ENCODE peak calls at places on chromosomes 4 and X, in nine cellular contexts. N, O, Q, R, J, K, C, X and L are unnamed samples.

GRCh38 chrX:44914532-44915198 is 41.7 kb downstream of the KDM6A start:
- DNase-seq in N (peak; percentile 71), O (peak; percentile 56), Q (peak; percentile 61), R (no peak), J (peak; percentile 68), K (no peak), C (peak; percentile 44), X (no peak), L (peak; percentile 43)

GRCh38 chrX:110318664-110318968 is 731 bp upstream of the AMMECR1 start:
- DNase-seq in N (no peak), O (peak; percentile 6), Q (no peak), R (no peak), J (no peak), K (no peak), C (no peak), X (no peak), L (peak; percentile 9)

GRCh38 chrX:48458711-48459110 is 11.3 kb downstream of the SLC38A5 start:
- DNase-seq in N (no peak), O (no peak), Q (no peak), R (no peak), J (no peak), K (no peak), C (no peak), X (no peak), L (no peak)

GRCh38 chr4:89836897-89837384 is at the start of gene SNCA:
- DNase-seq in N (peak; percentile 69), O (no peak), Q (peak; percentile 23), R (peak; percentile 51), J (peak; percentile 21), K (peak; percentile 68), C (peak; percentile 39), X (no peak), L (peak; percentile 64)

GRCh38 chr4:107156443-107156842 is 120.3 kb upstream of the DKK2 start:
- DNase-seq in N (no peak), O (no peak), Q (no peak), R (no peak), J (no peak), K (no peak), C (no peak), X (no peak), L (no peak)

GRCh38 chr4:188262464-188262863 is 123.2 kb downstream of the TRIML1 start:
- DNase-seq in N (no peak), O (no peak), Q (peak; percentile 22), R (no peak), J (peak; percentile 86), K (no peak), C (no peak), X (no peak), L (peak; percentile 24)

GRCh38 chr4:158025131-158025530 is 147.7 kb downstream of the GASK1B start:
- DNase-seq in N (no peak), O (no peak), Q (no peak), R (no peak), J (peak; percentile 36), K (no peak), C (no peak), X (no peak), L (no peak)

GRCh38 chr4:108796173-108796572 is 33.3 kb upstream of the ETNPPL start:
- DNase-seq in N (no peak), O (no peak), Q (no peak), R (no peak), J (no peak), K (no peak), C (no peak), X (no peak), L (no peak)

GRCh38 chrX:101191217-101191750 is 28.3 kb upstream of the DRP2 start:
- DNase-seq in N (peak; percentile 29), O (no peak), Q (peak; percentile 3), R (peak; percentile 32), J (no peak), K (peak; percentile 52), C (no peak), X (no peak), L (no peak)

GRCh38 chr4:100295792-100296191 is 105.5 kb upstream of the DDIT4L start:
- DNase-seq in N (peak; percentile 41), O (peak; percentile 17), Q (peak; percentile 96), R (no peak), J (peak; percentile 56), K (no peak), C (peak; percentile 46), X (no peak), L (peak; percentile 47)

GRCh38 chr4:52836653-52837052 is 25.5 kb upstream of the RASL11B start:
- DNase-seq in N (no peak), O (no peak), Q (peak; percentile 86), R (no peak), J (no peak), K (no peak), C (peak; percentile 28), X (no peak), L (no peak)

GRCh38 chr4:1221155-1221870 is 27.6 kb downstream of the CTBP1 start:
- DNase-seq in N (no peak), O (no peak), Q (no peak), R (no peak), J (no peak), K (no peak), C (no peak), X (no peak), L (no peak)

GRCh38 chrX:14027031-14027430 is 2.7 kb downstream of the GEMIN8 start:
- DNase-seq in N (peak; percentile 60), O (no peak), Q (peak; percentile 73), R (no peak), J (peak; percentile 35), K (peak; percentile 15), C (no peak), X (no peak), L (peak; percentile 17)

GRCh38 chr4:133799916-133800315 is 401.7 kb downstream of the PABPC4L start:
- DNase-seq in N (no peak), O (peak; percentile 8), Q (peak; percentile 25), R (no peak), J (no peak), K (no peak), C (peak; percentile 18), X (no peak), L (no peak)

GRCh38 chr4:186021461-186022167 is 47.3 kb upstream of the TLR3 start:
- DNase-seq in N (peak; percentile 24), O (peak; percentile 59), Q (peak; percentile 41), R (no peak), J (peak; percentile 20), K (peak; percentile 36), C (peak; percentile 36), X (no peak), L (peak; percentile 71)

GRCh38 chrX:10900585-10901289 is 210.4 kb upstream of the HCCS start:
- DNase-seq in N (peak; percentile 79), O (peak; percentile 76), Q (peak; percentile 62), R (no peak), J (peak; percentile 58), K (no peak), C (no peak), X (no peak), L (peak; percentile 63)
- TF ChIP-seq CTCF in N (no peak), O (no peak), Q (no peak), R (no peak), J (no peak), K (no peak), C (no peak), X (no peak), L (no peak)

DNA sequence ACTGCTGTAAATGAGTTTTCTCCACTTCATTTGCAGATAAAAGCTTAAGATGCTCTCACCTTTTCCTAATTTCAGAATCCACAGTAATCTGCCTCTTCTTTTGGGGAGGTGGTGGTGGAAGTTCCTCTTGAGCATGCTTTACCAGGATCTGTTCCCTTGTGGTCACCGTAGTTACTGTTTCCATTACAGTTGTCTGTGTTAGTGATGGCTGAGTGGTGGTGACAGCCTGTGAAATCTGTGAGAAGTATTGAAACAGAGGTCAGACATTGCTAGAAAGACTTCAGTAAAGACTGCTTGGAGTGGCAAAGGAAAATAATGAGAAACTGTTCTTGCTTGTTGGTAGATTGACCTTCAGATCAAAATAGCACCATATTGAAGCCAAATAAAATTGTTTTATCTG is 666.2 kb downstream of the DMD start:
- DNase-seq in N (no peak), O (no peak), Q (no peak), R (no peak), J (no peak), K (no peak), C (no peak), X (no peak), L (no peak)
- TF ChIP-seq CTCF in N (no peak), O (no peak), Q (no peak), R (no peak), J (no peak), K (no peak), C (no peak), X (no peak), L (no peak)

GRCh38 chr4:73843369-73843768 is 6.9 kb downstream of the CXCL6 start:
- DNase-seq in N (peak; percentile 52), O (no peak), Q (peak; percentile 41), R (no peak), J (no peak), K (no peak), C (no peak), X (no peak), L (no peak)
- TF ChIP-seq CTCF in N (no peak), O (no peak), Q (no peak), R (no peak), J (no peak), K (no peak), C (no peak), X (no peak), L (no peak)

GRCh38 chr4:65007841-65008439 is 598.7 kb upstream of the TECRL start:
- DNase-seq in N (peak; percentile 59), O (peak; percentile 62), Q (peak; percentile 40), R (peak; percentile 22), J (no peak), K (peak; percentile 45), C (peak; percentile 26), X (no peak), L (peak; percentile 66)
- TF ChIP-seq CTCF in N (peak; percentile 10), O (peak; percentile 53), Q (peak; percentile 46), R (peak; percentile 85), J (peak; percentile 41), K (peak; percentile 61), C (peak; percentile 38), X (no peak), L (peak; percentile 57)